ENCODE peak calls at places on chromosomes 7 and 10, in ten cellular contexts. One of them, this sample, is unnamed.

GRCh38 chr7:142898377-142899235 is 13.1 kb upstream of the TRPV6 start:
- DNase-seq in neural progenitor cell: no peak
- DNase-seq in HL-60: no peak
- DNase-seq in A549: no peak
- DNase-seq in lower lobe of right lung: peak
- DNase-seq in GM23338: peak
- DNase-seq in colonic mucosa: no peak
- DNase-seq in Panc1: no peak
- DNase-seq in PC-3: peak
- DNase-seq in AG04450: no peak
- DNase-seq in this sample: no peak

GRCh38 chr7:129610709-129611245 is 743 bp upstream of the NRF1 start:
- DNase-seq in A549: no peak
- DNase-seq in AG04450: no peak
- DNase-seq in HL-60: no peak
- DNase-seq in neural progenitor cell: peak
- DNase-seq in colonic mucosa: peak
- DNase-seq in lower lobe of right lung: no peak
- DNase-seq in Panc1: no peak
- DNase-seq in PC-3: no peak
- DNase-seq in GM23338: peak
- DNase-seq in this sample: no peak

GRCh38 chr7:2379161-2379560 is 24.2 kb upstream of the CHST12 start:
- DNase-seq in PC-3: no peak
- DNase-seq in lower lobe of right lung: no peak
- DNase-seq in neural progenitor cell: no peak
- DNase-seq in A549: no peak
- DNase-seq in HL-60: no peak
- DNase-seq in colonic mucosa: no peak
- DNase-seq in Panc1: no peak
- DNase-seq in AG04450: no peak
- DNase-seq in GM23338: no peak
- DNase-seq in this sample: no peak

GRCh38 chr7:134514106-134514505 is 13.3 kb upstream of the AKR1B10 start:
- DNase-seq in AG04450: no peak
- DNase-seq in PC-3: no peak
- DNase-seq in HL-60: no peak
- DNase-seq in Panc1: no peak
- DNase-seq in GM23338: no peak
- DNase-seq in neural progenitor cell: no peak
- DNase-seq in lower lobe of right lung: no peak
- DNase-seq in colonic mucosa: no peak
- DNase-seq in A549: no peak
- DNase-seq in this sample: no peak

GRCh38 chr7:152762056-152762455 is 2.5 kb downstream of the ACTR3B start:
- DNase-seq in Panc1: no peak
- DNase-seq in neural progenitor cell: no peak
- DNase-seq in AG04450: no peak
- DNase-seq in lower lobe of right lung: no peak
- DNase-seq in colonic mucosa: no peak
- DNase-seq in PC-3: peak
- DNase-seq in A549: no peak
- DNase-seq in GM23338: no peak
- DNase-seq in HL-60: no peak
- DNase-seq in this sample: no peak

GRCh38 chr10:80289451-80290287 is at the start of gene MAT1A:
- DNase-seq in PC-3: no peak
- DNase-seq in A549: no peak
- DNase-seq in lower lobe of right lung: no peak
- DNase-seq in GM23338: peak
- DNase-seq in colonic mucosa: peak
- DNase-seq in AG04450: no peak
- DNase-seq in HL-60: no peak
- DNase-seq in Panc1: no peak
- DNase-seq in neural progenitor cell: no peak
- DNase-seq in this sample: peak

GRCh38 chr7:30330134-30331111 is 46.0 kb downstream of the ZNRF2 start:
- DNase-seq in PC-3: no peak
- DNase-seq in colonic mucosa: no peak
- DNase-seq in GM23338: no peak
- DNase-seq in A549: no peak
- DNase-seq in neural progenitor cell: no peak
- DNase-seq in Panc1: no peak
- DNase-seq in lower lobe of right lung: no peak
- DNase-seq in AG04450: no peak
- DNase-seq in HL-60: peak
- DNase-seq in this sample: no peak

GRCh38 chr10:77004917-77005564 is 632.6 kb downstream of the KCNMA1 start:
- DNase-seq in PC-3: peak
- DNase-seq in GM23338: peak
- DNase-seq in Panc1: peak
- DNase-seq in A549: peak
- DNase-seq in colonic mucosa: peak
- DNase-seq in lower lobe of right lung: no peak
- DNase-seq in AG04450: peak
- DNase-seq in neural progenitor cell: peak
- DNase-seq in HL-60: no peak
- DNase-seq in this sample: peak

GRCh38 chr7:118059209-118059608 is 124.8 kb upstream of the LSM8 start:
- DNase-seq in lower lobe of right lung: no peak
- DNase-seq in neural progenitor cell: no peak
- DNase-seq in Panc1: no peak
- DNase-seq in HL-60: no peak
- DNase-seq in PC-3: peak
- DNase-seq in AG04450: no peak
- DNase-seq in GM23338: no peak
- DNase-seq in colonic mucosa: no peak
- DNase-seq in A549: no peak
- DNase-seq in this sample: no peak

GRCh38 chr10:6795571-6795970 is 215.5 kb upstream of the PRKCQ start:
- DNase-seq in neural progenitor cell: no peak
- DNase-seq in Panc1: no peak
- DNase-seq in HL-60: no peak
- DNase-seq in GM23338: peak
- DNase-seq in AG04450: no peak
- DNase-seq in A549: no peak
- DNase-seq in lower lobe of right lung: no peak
- DNase-seq in PC-3: no peak
- DNase-seq in colonic mucosa: no peak
- DNase-seq in this sample: no peak

GRCh38 chr10:6794441-6794840 is 214.4 kb upstream of the PRKCQ start:
- DNase-seq in GM23338: no peak
- DNase-seq in PC-3: no peak
- DNase-seq in HL-60: no peak
- DNase-seq in Panc1: no peak
- DNase-seq in neural progenitor cell: no peak
- DNase-seq in colonic mucosa: no peak
- DNase-seq in A549: no peak
- DNase-seq in lower lobe of right lung: no peak
- DNase-seq in AG04450: no peak
- DNase-seq in this sample: no peak

GRCh38 chr10:6796231-6796630 is 216.2 kb upstream of the PRKCQ start:
- DNase-seq in GM23338: peak
- DNase-seq in A549: no peak
- DNase-seq in colonic mucosa: no peak
- DNase-seq in AG04450: no peak
- DNase-seq in lower lobe of right lung: no peak
- DNase-seq in HL-60: no peak
- DNase-seq in Panc1: no peak
- DNase-seq in PC-3: no peak
- DNase-seq in neural progenitor cell: no peak
- DNase-seq in this sample: no peak
- H3K4me3 ChIP-seq in GM23338: no peak
- H3K4me3 ChIP-seq in A549: no peak
- H3K4me3 ChIP-seq in colonic mucosa: no peak
- H3K4me3 ChIP-seq in AG04450: no peak
- H3K4me3 ChIP-seq in lower lobe of right lung: no peak
- H3K4me3 ChIP-seq in HL-60: no peak
- H3K4me3 ChIP-seq in Panc1: no peak
- H3K4me3 ChIP-seq in PC-3: no peak
- H3K4me3 ChIP-seq in neural progenitor cell: no peak
- H3K4me3 ChIP-seq in this sample: no peak

GRCh38 chr10:16996530-16996964 is 133.1 kb downstream of the CUBN start:
- DNase-seq in A549: no peak
- DNase-seq in AG04450: no peak
- DNase-seq in lower lobe of right lung: no peak
- DNase-seq in neural progenitor cell: no peak
- DNase-seq in colonic mucosa: no peak
- DNase-seq in Panc1: no peak
- DNase-seq in GM23338: no peak
- DNase-seq in HL-60: no peak
- DNase-seq in PC-3: peak
- DNase-seq in this sample: no peak

GRCh38 chr10:17001297-17001744 is 128.3 kb downstream of the CUBN start:
- DNase-seq in HL-60: no peak
- DNase-seq in lower lobe of right lung: no peak
- DNase-seq in A549: no peak
- DNase-seq in Panc1: no peak
- DNase-seq in neural progenitor cell: no peak
- DNase-seq in PC-3: peak
- DNase-seq in GM23338: no peak
- DNase-seq in colonic mucosa: no peak
- DNase-seq in AG04450: no peak
- DNase-seq in this sample: no peak

GRCh38 chr10:17003151-17003550 is 126.5 kb downstream of the CUBN start:
- DNase-seq in colonic mucosa: no peak
- DNase-seq in AG04450: no peak
- DNase-seq in HL-60: no peak
- DNase-seq in Panc1: no peak
- DNase-seq in A549: no peak
- DNase-seq in PC-3: no peak
- DNase-seq in neural progenitor cell: no peak
- DNase-seq in lower lobe of right lung: no peak
- DNase-seq in GM23338: no peak
- DNase-seq in this sample: no peak

GRCh38 chr10:17001961-17002749 is 127.5 kb downstream of the CUBN start:
- DNase-seq in neural progenitor cell: no peak
- DNase-seq in colonic mucosa: peak
- DNase-seq in HL-60: no peak
- DNase-seq in GM23338: no peak
- DNase-seq in lower lobe of right lung: no peak
- DNase-seq in PC-3: no peak
- DNase-seq in AG04450: peak
- DNase-seq in Panc1: no peak
- DNase-seq in A549: no peak
- DNase-seq in this sample: peak

GRCh38 chr10:16999665-17000451 is 129.8 kb downstream of the CUBN start:
- DNase-seq in A549: no peak
- DNase-seq in HL-60: no peak
- DNase-seq in lower lobe of right lung: no peak
- DNase-seq in GM23338: no peak
- DNase-seq in colonic mucosa: no peak
- DNase-seq in PC-3: no peak
- DNase-seq in Panc1: no peak
- DNase-seq in AG04450: peak
- DNase-seq in neural progenitor cell: no peak
- DNase-seq in this sample: no peak
- H3K27ac ChIP-seq in A549: no peak
- H3K27ac ChIP-seq in HL-60: no peak
- H3K27ac ChIP-seq in lower lobe of right lung: no peak
- H3K27ac ChIP-seq in GM23338: no peak
- H3K27ac ChIP-seq in colonic mucosa: no peak
- H3K27ac ChIP-seq in PC-3: no peak
- H3K27ac ChIP-seq in Panc1: peak
- H3K27ac ChIP-seq in AG04450: peak
- H3K27ac ChIP-seq in neural progenitor cell: no peak
- H3K27ac ChIP-seq in this sample: no peak

DNA sequence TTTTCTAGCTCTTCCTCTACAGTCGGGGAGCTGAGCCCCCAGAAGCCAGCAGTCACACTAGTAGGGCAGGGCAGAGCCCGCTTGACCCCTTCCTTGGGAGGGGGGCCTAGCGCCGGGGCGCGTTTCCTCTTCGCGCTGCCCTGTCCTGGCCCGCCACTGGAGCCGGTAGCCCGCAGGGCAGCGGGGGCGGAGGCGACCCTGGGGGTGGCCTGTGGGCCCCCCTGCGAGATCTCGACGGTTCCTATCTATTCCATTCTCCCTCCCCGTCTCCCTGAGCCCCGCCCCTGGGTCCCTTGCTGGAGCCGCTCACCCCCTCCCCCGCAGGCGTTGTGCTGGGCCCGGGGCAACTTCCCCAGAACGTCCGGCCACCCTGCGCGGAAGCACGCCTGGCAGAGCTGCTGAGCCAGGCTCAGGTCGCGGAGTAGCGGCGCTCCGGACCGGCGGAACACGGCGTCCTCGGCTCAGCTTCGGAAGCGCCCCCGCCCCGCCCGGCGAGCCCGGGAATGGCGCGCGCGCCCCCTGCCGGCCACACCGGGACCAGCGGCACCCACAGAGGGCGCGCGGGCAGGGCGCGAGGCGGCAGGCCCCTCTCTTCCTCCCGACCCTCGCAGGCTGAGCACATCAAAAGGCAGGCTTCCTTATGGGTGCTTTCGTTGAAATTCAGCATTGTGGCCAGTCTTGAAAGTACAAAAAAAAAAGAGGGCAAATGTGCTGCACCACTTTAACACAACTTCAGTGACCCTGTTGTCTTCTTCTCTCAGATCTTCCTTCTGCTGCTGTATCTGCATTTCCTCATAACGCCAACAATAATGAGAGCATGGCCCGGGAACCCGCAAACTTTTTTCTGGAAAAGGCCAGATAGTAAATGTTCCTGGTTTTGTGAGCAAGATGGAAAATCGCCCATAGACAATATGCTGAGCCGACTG is 327.6 kb downstream of the TNS3 start:
- DNase-seq in PC-3: peak
- DNase-seq in A549: peak
- DNase-seq in colonic mucosa: peak
- DNase-seq in lower lobe of right lung: peak
- DNase-seq in HL-60: peak
- DNase-seq in Panc1: no peak
- DNase-seq in AG04450: no peak
- DNase-seq in neural progenitor cell: peak
- DNase-seq in GM23338: peak
- DNase-seq in this sample: peak
- H3K4me3 ChIP-seq in PC-3: peak
- H3K4me3 ChIP-seq in A549: peak
- H3K4me3 ChIP-seq in colonic mucosa: peak
- H3K4me3 ChIP-seq in lower lobe of right lung: peak
- H3K4me3 ChIP-seq in HL-60: peak
- H3K4me3 ChIP-seq in Panc1: peak
- H3K4me3 ChIP-seq in AG04450: peak
- H3K4me3 ChIP-seq in neural progenitor cell: peak
- H3K4me3 ChIP-seq in GM23338: peak
- H3K4me3 ChIP-seq in this sample: peak

DNA sequence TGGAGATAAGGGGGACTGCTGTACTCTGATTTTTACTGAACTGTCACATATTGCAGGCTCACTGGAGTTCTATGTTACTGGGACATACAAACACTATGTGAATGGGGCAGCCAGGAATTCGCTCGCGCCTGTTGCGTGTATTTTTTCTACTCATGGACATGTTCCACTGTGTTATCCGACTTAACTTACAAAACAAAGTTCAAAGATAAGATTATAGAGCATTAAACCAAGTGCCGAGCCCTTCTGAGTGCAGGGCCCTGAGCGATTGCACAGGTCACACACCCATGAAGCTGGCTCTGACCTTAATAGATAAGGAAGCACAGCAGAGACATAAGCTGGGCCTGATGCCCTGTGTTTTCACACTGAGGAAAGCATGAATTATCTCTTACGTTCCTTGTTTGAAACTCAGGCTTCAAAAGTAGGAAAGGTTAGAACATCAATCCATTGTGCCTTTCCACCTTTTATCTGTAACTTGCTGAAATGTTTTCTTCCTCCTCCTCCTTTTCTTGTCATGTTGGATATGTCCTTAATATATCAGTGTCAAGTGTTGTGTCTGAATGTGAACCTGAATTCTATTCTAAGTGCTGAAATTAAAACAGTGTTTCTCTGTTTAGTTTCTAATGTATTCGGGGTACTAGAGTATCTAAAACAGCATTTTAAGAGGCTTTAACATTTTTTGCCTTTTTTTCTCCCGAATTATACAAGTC is 273.8 kb downstream of the AUTS2 start:
- DNase-seq in lower lobe of right lung: no peak
- DNase-seq in neural progenitor cell: no peak
- DNase-seq in A549: no peak
- DNase-seq in colonic mucosa: no peak
- DNase-seq in Panc1: no peak
- DNase-seq in GM23338: no peak
- DNase-seq in HL-60: no peak
- DNase-seq in PC-3: no peak
- DNase-seq in AG04450: no peak
- DNase-seq in this sample: no peak
- H3K27ac ChIP-seq in lower lobe of right lung: no peak
- H3K27ac ChIP-seq in neural progenitor cell: no peak
- H3K27ac ChIP-seq in A549: peak
- H3K27ac ChIP-seq in colonic mucosa: no peak
- H3K27ac ChIP-seq in Panc1: no peak
- H3K27ac ChIP-seq in GM23338: no peak
- H3K27ac ChIP-seq in HL-60: no peak
- H3K27ac ChIP-seq in PC-3: no peak
- H3K27ac ChIP-seq in AG04450: no peak
- H3K27ac ChIP-seq in this sample: no peak